ENCODE peak calls at places on chromosomes 4 and X, in seven cellular contexts. G is transverse colon, M is IMR-90, U is adrenal gland, T is GM12878, Y is A549, J is endothelial cell of umbilical vein. Z is an unnamed sample.

GRCh38 chr4:126172126-126172525 is 857.4 kb downstream of the FAT4 start:
- DNase-seq in M (no peak), Y (no peak), T (peak), U (no peak), G (no peak), J (no peak), Z (no peak)

GRCh38 chr4:132203618-132204017 is 945.5 kb upstream of the PCDH10 start:
- DNase-seq in Y (no peak), M (no peak), G (no peak), J (no peak), T (no peak), U (no peak), Z (no peak)

GRCh38 chr4:113088050-113088449 is 38.6 kb downstream of the ANK2 start:
- DNase-seq in J (no peak), Y (no peak), T (no peak), M (no peak), G (no peak), U (no peak), Z (no peak)

GRCh38 chr4:147571021-147571770 is 46.0 kb upstream of the TMEM184C start:
- DNase-seq in Y (no peak), G (no peak), J (no peak), T (no peak), M (peak), U (no peak), Z (no peak)

GRCh38 chr4:11073621-11074051 is 355.1 kb downstream of the HS3ST1 start:
- DNase-seq in M (no peak), T (no peak), U (no peak), Y (no peak), G (peak), J (no peak), Z (peak)

GRCh38 chr4:71429962-71430361 is 91.1 kb downstream of the SLC4A4 start:
- DNase-seq in J (no peak), U (no peak), Y (no peak), G (no peak), T (no peak), M (no peak), Z (no peak)

GRCh38 chrX:155148724-155149537 is 67.3 kb upstream of the VBP1 start:
- DNase-seq in T (no peak), Y (peak), G (peak), M (peak), J (peak), U (peak), Z (peak)

GRCh38 chrX:150361777-150362351 is 1.3 kb upstream of the MAMLD1 start:
- DNase-seq in G (no peak), Y (no peak), M (peak), T (no peak), J (no peak), U (no peak), Z (peak)

GRCh38 chr4:108168672-108169562 is at the start of gene LEF1:
- DNase-seq in Y (no peak), U (peak), J (peak), T (no peak), G (peak), M (peak), Z (peak)

GRCh38 chrX:153499876-153500275 is 5.1 kb downstream of the BGN start:
- DNase-seq in U (peak), G (no peak), M (no peak), J (no peak), T (no peak), Y (no peak), Z (peak)

GRCh38 chr4:110633358-110634319 is 10.8 kb upstream of the PITX2 start:
- DNase-seq in M (no peak), Y (no peak), J (no peak), T (no peak), U (no peak), G (no peak), Z (no peak)

GRCh38 chr4:17688011-17688441 is 73.6 kb downstream of the MED28 start:
- DNase-seq in Y (no peak), G (no peak), T (no peak), J (no peak), U (no peak), M (no peak), Z (no peak)

GRCh38 chr4:164081801-164082200 is 587.3 kb downstream of the TMA16 start:
- DNase-seq in T (no peak), U (no peak), G (no peak), M (no peak), Y (no peak), J (no peak), Z (no peak)

GRCh38 chr4:41748074-41748787 is at the start of gene PHOX2B:
- DNase-seq in G (no peak), M (no peak), J (no peak), Y (no peak), T (no peak), U (no peak), Z (no peak)
- H3K4me3 ChIP-seq in G (no peak), M (no peak), J (no peak), Y (no peak), T (no peak), U (no peak), Z (no peak)

DNA sequence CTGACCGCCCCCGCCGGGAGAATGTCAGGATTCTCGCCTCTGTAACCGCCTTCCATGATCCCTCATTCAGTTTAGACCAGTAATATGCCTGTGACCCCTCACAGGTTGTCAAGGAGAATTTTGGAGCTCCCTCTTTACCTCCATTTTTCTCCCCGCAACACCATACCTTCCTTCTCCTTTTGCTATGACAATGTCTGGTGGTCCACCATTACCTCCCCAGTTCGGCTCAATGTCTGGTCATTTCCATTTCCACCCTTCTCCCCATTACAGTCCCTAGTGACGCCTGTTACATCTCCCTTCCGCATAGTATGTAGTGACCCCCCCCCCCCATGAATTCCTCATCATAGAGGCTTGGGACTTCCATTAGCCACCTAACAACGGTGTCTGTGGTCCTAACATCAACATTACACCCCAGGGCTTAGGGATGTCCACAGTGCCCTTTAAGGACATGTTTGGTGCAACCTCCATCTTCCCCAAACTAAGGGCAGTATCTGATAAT is 697 bp downstream of the ARAF start:
- DNase-seq in Y (no peak), J (no peak), M (no peak), T (no peak), U (no peak), G (no peak), Z (no peak)
- TF ChIP-seq POLR2A in Y (no peak), J (no peak), M (peak), T (no peak), U (no peak), G (no peak), Z (no peak)

GRCh38 chr4:187289371-187289770 is 565.7 kb upstream of the FAT1 start:
- DNase-seq in Y (no peak), J (no peak), G (no peak), T (no peak), M (peak), U (no peak), Z (no peak)
- H3K27ac ChIP-seq in Y (no peak), J (no peak), G (no peak), T (no peak), M (no peak), U (no peak), Z (no peak)

GRCh38 chr4:139609647-139610046 is 53.6 kb upstream of the SETD7 start:
- DNase-seq in M (peak), Y (no peak), J (peak), G (no peak), U (no peak), T (no peak), Z (no peak)
- H3K4me3 ChIP-seq in M (no peak), Y (no peak), J (no peak), G (no peak), U (no peak), T (no peak), Z (no peak)

Z was measured in testis.